ENCODE peak calls at places on chromosomes 6 and 20, in five cellular contexts. P is GOT3; Q is stimulated activated CD4-positive, alpha-beta T cell treated with anti-CD3 and anti-CD28 coated beads, Interleukin-4, amount 100 ng/mL, for 24 hours; O is activated naive CD8-positive, alpha-beta T cell treated with anti-CD3 and anti-CD28 coated beads, Interleukin-2, amount 10 ng/mL, durations not matched to agents 7 days and 5 days; X is activated naive CD4-positive, alpha-beta T cell treated with anti-CD3 and anti-CD28 coated beads, Interleukin-2, amount 50 U/mL, for 16 hours. R is an unnamed sample.

GRCh38 chr6:141744194-141744925 is 388.4 kb upstream of the GJE1 start:
- DNase-seq in Q (no peak), X (no peak), O (no peak), P (no peak), R (no peak)

GRCh38 chr6:69416739-69417138 is 380.1 kb downstream of the LMBRD1 start:
- DNase-seq in O (no peak), X (no peak), Q (no peak), P (no peak), R (no peak)

GRCh38 chr20:48862279-48862678 is 34.5 kb upstream of the PREX1 start:
- DNase-seq in Q (no peak), P (no peak), O (no peak), X (no peak), R (no peak)

GRCh38 chr6:30121446-30122065 is 8.7 kb upstream of the TRIM31 start:
- DNase-seq in X (no peak), P (no peak), O (no peak), Q (no peak), R (no peak)

GRCh38 chr6:24908555-24908954 is 27.2 kb downstream of the RIPOR2 start:
- DNase-seq in P (no peak), X (no peak), Q (no peak), O (no peak), R (no peak)

GRCh38 chr6:107731422-107732319 is 92.4 kb downstream of the SCML4 start:
- DNase-seq in Q (no peak), X (no peak), P (no peak), O (peak), R (no peak)

GRCh38 chr6:99905209-99906106 is 88.6 kb downstream of the MCHR2 start:
- DNase-seq in X (no peak), Q (no peak), P (no peak), O (no peak), R (no peak)

GRCh38 chr6:127851197-127851596 is 49.7 kb downstream of the THEMIS start:
- DNase-seq in X (no peak), Q (no peak), P (no peak), O (no peak), R (no peak)

GRCh38 chr6:159701413-159701999 is 8.5 kb upstream of the SOD2 start:
- DNase-seq in O (no peak), Q (no peak), X (no peak), P (no peak), R (no peak)

GRCh38 chr20:37990571-37991151 is 42.6 kb downstream of the TTI1 start:
- DNase-seq in X (peak), P (no peak), Q (peak), O (peak), R (peak)